ENCODE peak calls at places on chromosomes 16 and 17, in five cellular contexts. C is Caco-2, I is tibial artery, A is gastrocnemius medialis, V is RWPE2. E is an unnamed sample.

GRCh38 chr17:49861150-49861884 is 13.4 kb upstream of the TAC4 start:
- DNase-seq in C (peak; percentile 91), I (no peak), A (no peak), V (no peak), E (peak; percentile 19)

GRCh38 chr17:9456265-9456664 is 119.4 kb downstream of the STX8 start:
- DNase-seq in C (peak; percentile 0), I (no peak), A (no peak), V (no peak), E (no peak)

GRCh38 chr16:68737046-68737729 is at the start of gene CDH1:
- DNase-seq in C (peak; percentile 99), I (no peak), A (no peak), V (peak; percentile 98), E (no peak)

GRCh38 chr17:67492251-67492740 is 115.2 kb downstream of the PITPNC1 start:
- DNase-seq in C (no peak), I (no peak), A (no peak), V (no peak), E (no peak)

GRCh38 chr16:15966420-15967222 is 17.2 kb downstream of the ABCC1 start:
- DNase-seq in C (no peak), I (no peak), A (peak; percentile 72), V (peak; percentile 82), E (peak; percentile 42)

GRCh38 chr17:61487161-61487654 is 35.0 kb downstream of the TBX4 start:
- DNase-seq in C (no peak), I (no peak), A (no peak), V (no peak), E (no peak)

GRCh38 chr16:16175296-16175695 is 48.0 kb downstream of the ABCC6 start:
- DNase-seq in C (no peak), I (no peak), A (no peak), V (no peak), E (no peak)

GRCh38 chr16:8720080-8720966 is 45.9 kb downstream of the ABAT start:
- DNase-seq in C (peak; percentile 14), I (no peak), A (no peak), V (no peak), E (no peak)

GRCh38 chr16:891353-891740 is 79.4 kb downstream of the LMF1 start:
- DNase-seq in C (no peak), I (no peak), A (no peak), V (no peak), E (no peak)

GRCh38 chr17:40915721-40916256 is 21.7 kb downstream of the KRT23 start:
- DNase-seq in C (no peak), I (no peak), A (no peak), V (no peak), E (no peak)

GRCh38 chr16:8893976-8894690 is 12.0 kb downstream of the LITAFD start:
- DNase-seq in C (no peak), I (no peak), A (no peak), V (no peak), E (no peak)

GRCh38 chr17:63571632-63572310 is 21.5 kb downstream of the DCAF7 start:
- DNase-seq in C (no peak), I (no peak), A (no peak), V (no peak), E (peak; percentile 61)

GRCh38 chr17:80214012-80214877 is 5.9 kb downstream of the SGSH start:
- DNase-seq in C (no peak), I (no peak), A (no peak), V (no peak), E (no peak)
- H3K4me3 ChIP-seq in C (no peak overlapping the region), I (no peak overlapping the region), A (no peak overlapping the region), V (no peak overlapping the region), E (no peak overlapping the region)

DNA sequence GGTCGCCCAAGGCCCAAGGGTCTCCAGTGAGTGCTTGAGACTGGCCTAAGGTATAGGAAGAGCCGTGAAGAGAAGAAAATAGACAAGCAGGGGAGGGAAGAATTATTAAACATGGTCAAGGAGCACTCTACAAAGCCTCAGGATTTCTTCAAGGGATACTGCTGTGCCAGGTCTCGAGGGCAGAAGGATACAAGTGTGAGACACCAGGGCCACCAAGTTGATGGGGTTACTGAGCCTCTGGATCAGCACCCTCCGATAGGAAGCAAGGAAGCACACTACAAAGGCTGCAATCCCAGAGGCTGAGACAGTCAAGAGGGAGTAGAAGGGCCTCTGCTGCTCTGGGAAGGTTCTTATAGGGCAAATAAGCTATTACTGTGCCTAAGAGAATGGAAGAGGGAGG is 6.5 kb downstream of the SUPT4H1 start:
- DNase-seq in C (no peak), I (no peak), A (no peak), V (no peak), E (no peak)
- H3K4me3 ChIP-seq in C (no peak overlapping the region), I (no peak overlapping the region), A (no peak overlapping the region), V (no peak overlapping the region), E (no peak overlapping the region)

DNA sequence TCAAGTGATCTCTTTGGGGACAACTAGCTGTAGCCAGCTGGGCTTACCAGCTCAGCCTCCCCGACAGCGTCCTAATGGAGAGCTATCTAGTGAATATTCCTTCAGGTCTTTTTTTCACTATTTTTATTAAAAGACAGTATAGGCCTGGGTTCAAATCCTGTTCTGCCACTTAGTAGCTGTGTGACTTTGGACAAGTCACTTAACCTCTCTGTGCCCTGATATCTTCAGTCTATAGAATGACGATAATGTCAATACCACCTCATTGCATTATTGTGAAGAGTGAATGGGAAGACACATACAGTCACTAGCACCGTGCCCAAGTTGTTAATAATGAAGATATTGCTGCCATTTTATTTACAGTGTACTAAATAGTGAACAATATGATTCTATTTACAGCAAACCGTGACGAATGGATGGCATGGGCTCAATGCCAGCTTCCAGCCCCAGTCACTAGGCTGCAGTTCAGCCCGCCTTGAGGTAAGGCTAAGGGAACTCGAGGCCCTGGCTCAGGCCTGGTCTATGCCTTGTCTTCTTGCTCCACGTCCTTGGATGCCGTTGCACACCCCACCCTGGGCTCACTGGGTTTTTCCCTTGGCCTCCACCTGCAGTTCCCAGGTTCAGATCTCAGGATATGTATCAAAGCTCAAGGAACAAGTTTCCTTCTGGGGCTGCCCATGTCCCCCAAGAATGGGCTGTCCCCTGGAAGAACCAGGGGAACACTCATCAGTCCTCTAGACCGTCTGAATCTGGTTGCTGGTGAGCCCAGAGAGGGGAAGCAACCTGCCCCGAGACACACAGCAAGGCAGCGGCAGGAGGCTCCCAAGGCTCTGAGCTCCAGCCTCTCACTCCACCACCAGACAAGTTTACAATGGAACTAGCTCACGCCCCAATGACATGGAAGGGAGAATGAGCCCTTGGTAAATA is 95.4 kb upstream of the TNRC6C start:
- DNase-seq in C (no peak), I (no peak), A (no peak), V (no peak), E (no peak)
- H3K4me3 ChIP-seq in C (no peak overlapping the region), I (no peak overlapping the region), A (no peak overlapping the region), V (no peak overlapping the region), E (no peak overlapping the region)

DNA sequence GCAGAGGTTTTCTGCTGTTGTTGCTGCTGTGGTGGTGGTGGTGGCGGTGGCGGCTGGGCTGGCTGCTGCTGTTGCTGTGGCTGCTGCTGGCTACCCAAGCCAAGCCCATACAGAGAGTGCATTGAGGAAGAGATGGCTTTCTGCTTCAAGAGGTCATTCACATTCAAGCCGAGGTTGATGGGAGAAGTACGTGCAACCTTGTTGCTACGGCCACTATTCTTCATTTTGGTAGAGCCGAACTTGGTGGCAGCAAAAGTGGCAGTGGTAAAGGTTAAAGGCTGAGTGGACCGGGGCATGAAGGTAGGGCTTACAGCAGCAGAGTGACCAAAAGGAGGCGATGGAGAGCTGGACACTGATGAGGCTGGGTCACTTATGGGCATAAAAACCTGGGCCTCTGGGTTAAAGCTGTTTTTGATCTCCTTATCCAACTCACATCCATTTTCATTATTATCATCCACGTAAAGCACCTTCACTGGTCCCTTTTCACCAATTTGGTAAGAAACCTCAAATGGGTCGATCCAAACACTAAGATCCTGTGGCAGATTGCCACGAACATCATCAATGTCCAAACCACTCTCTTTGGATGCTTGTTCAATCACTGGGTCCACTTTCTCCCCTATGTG is 2.8 kb downstream of the TOB1 start:
- DNase-seq in C (peak; percentile 83), I (peak; percentile 55), A (peak; percentile 75), V (no peak), E (no peak)
- H3K4me3 ChIP-seq in C (no peak overlapping the region), I (peak overlapping the region; percentile 87), A (peak overlapping the region; percentile 87), V (no peak overlapping the region), E (no peak overlapping the region)

DNA sequence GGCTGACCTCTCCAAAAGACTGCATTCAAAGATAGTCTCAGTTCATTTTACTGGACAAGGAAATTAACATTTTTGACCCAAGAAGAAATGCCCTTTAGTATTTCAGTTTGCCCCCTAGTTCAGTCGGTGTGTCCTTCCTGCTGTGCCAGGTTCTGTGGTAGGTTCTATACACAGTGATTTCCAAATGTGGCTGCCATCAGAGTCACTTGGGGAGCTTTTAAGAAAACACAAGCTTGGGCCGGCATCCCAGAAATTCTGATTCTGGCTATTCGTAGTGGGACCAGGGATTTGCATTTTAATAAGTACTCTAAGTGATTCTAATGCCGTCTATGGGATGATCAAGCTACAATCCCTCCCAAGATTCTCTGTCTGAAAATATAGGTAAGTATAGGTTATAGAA is 10.1 kb downstream of the RSPRY1 start:
- DNase-seq in C (no peak), I (no peak), A (no peak), V (no peak), E (no peak)
- H3K4me3 ChIP-seq in C (no peak overlapping the region), I (no peak overlapping the region), A (no peak overlapping the region), V (no peak overlapping the region), E (no peak overlapping the region)

DNA sequence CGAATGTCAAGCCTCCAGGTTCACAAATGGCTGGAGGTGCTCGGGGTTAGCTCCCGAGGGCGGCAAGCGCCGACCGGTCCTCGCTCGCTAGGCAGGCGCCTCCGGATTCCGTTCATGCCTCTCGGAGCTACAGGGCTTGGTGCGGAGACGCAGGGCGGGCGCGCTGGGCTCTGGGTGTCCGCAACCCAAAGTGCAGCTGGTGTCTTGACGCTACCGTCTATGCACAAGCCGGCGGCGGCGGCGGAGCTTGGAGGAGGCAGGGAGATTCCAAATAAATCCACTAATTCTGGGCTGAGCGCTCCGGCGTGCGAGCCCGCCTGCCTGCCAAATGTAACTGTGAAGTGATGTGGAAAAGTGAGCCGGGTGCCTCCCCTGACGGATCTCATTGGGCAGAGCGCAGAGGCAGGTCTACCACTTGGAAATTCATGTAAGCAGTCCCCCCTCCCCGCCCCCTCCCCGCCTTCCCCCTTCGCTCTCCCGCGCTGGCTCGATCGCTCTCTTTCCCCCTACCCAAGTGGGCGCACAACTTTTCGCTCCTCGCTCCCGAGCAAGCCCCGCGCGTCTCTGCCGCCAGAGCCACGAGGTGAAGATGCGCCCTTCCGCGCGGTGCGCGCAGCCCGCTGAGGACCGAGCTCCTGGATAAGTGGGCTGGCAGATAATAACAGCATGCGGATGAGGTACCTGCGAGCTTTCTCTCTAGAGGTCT is at the start of gene CDH8:
- DNase-seq in C (no peak), I (no peak), A (no peak), V (peak; percentile 56), E (peak; percentile 36)
- H3K4me3 ChIP-seq in C (no peak within 1 kb of the TSS), I (peak within 1 kb of the TSS; percentile 30), A (peak within 1 kb of the TSS; percentile 42), V (no peak within 1 kb of the TSS), E (peak within 1 kb of the TSS; percentile 37)

DNA sequence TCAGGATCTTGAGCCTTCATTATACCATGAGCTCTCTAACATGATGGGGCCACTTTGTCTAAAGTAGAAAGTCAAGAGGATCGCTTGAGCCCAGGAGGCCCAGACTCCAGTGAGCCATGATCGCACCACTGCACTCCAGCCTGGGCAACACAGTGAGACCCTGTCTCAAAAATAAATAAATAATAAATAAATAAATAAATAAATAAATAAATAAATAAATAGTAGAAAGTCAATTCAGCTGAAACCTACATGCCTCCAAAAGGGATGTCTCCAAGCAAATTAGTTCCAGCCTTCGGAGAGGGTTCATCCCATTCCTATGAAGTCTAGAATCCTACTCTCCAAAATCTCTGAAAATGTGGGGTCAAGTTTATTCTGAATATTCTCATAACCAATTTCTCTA is 26.0 kb downstream of the C17orf67 start:
- DNase-seq in C (no peak), I (no peak), A (no peak), V (no peak), E (no peak)
- H3K4me3 ChIP-seq in C (no peak overlapping the region), I (no peak overlapping the region), A (no peak overlapping the region), V (no peak overlapping the region), E (no peak overlapping the region)

E was measured in brain microvascular endothelial cell.